ENCODE peak calls at places on chromosomes 16 and 17, in ten cellular contexts. G is activated T-helper 1 cell treated with anti-CD3 and anti-CD28 coated beads, Interleukin-2, amount 50 U/mL, for 16 hours; L is HCT116; Z is stimulated activated CD4-positive, alpha-beta T cell treated with anti-CD3 and anti-CD28 coated beads, Interleukin-1b, Interleukin-23, amount 100 ng/mL, for 48 hours; C is stimulated activated CD8-positive, alpha-beta memory T cell treated with anti-CD3 and anti-CD28 coated beads, Interleukin-15, amount 100 ng/mL, for 24 hours; V is SHP77; D is OCI-LY7; E is HFFc6; H is neuronal stem cell; R is heart left ventricle. K is an unnamed sample.

GRCh38 chr17:82399601-82400101 is 18.5 kb upstream of the HEXD start:
- DNase-seq in G (no peak), L (no peak), Z (no peak), C (no peak), V (peak), D (no peak), E (no peak), H (no peak), R (peak), K (no peak)

GRCh38 chr16:85347213-85347591 is 234.9 kb upstream of the CIBAR2 start:
- DNase-seq in G (no peak), L (no peak), Z (no peak), C (no peak), V (peak), D (no peak), E (no peak), H (no peak), R (no peak), K (no peak)

GRCh38 chr17:82214012-82214628 is 1.5 kb upstream of the CCDC57 start:
- DNase-seq in G (no peak), L (no peak), Z (no peak), C (no peak), V (no peak), D (no peak), E (no peak), H (no peak), R (no peak), K (no peak)

GRCh38 chr17:57732062-57732461 is 13.0 kb downstream of the CCDC182 start:
- DNase-seq in G (no peak), L (no peak), Z (no peak), C (no peak), V (no peak), D (no peak), E (no peak), H (no peak), R (no peak), K (no peak)

GRCh38 chr17:41540921-41541625 is 13.0 kb upstream of the KRT19 start:
- DNase-seq in G (no peak), L (no peak), Z (no peak), C (no peak), V (no peak), D (no peak), E (no peak), H (no peak), R (no peak), K (no peak)

GRCh38 chr17:55783684-55784245 is 32.9 kb downstream of the PCTP start:
- DNase-seq in G (no peak), L (no peak), Z (no peak), C (no peak), V (no peak), D (no peak), E (peak), H (no peak), R (peak), K (no peak)

GRCh38 chr16:2912330-2913199 is 834 bp downstream of the FLYWCH1 start:
- DNase-seq in G (no peak), L (no peak), Z (peak), C (no peak), V (peak), D (peak), E (peak), H (no peak), R (peak), K (no peak)

GRCh38 chr17:77356109-77356689 is 215.4 kb downstream of the SEC14L1 start:
- DNase-seq in G (no peak), L (peak), Z (no peak), C (no peak), V (peak), D (no peak), E (no peak), H (no peak), R (no peak), K (no peak)

GRCh38 chr16:63361032-63361624 is 1324.9 kb upstream of the CDH8 start:
- DNase-seq in G (no peak), L (peak), Z (no peak), C (no peak), V (peak), D (peak), E (peak), H (peak), R (no peak), K (no peak)

GRCh38 chr16:10668322-10669045 is 26.2 kb downstream of the TEKT5 start:
- DNase-seq in G (no peak), L (no peak), Z (peak), C (no peak), V (peak), D (peak), E (no peak), H (peak), R (no peak), K (no peak)

GRCh38 chr17:39118674-39119419 is 32.6 kb downstream of the PLXDC1 start:
- DNase-seq in G (no peak), L (no peak), Z (no peak), C (no peak), V (no peak), D (peak), E (no peak), H (no peak), R (no peak), K (no peak)

GRCh38 chr17:79852748-79853147 is 13.5 kb upstream of the CBX4 start:
- DNase-seq in G (no peak), L (no peak), Z (no peak), C (no peak), V (no peak), D (no peak), E (no peak), H (no peak), R (no peak), K (no peak)

GRCh38 chr17:5122586-5123342 is 6.9 kb downstream of the USP6 start:
- DNase-seq in G (no peak), L (no peak), Z (no peak), C (no peak), V (no peak), D (no peak), E (no peak), H (peak), R (no peak), K (no peak)

GRCh38 chr17:11996722-11997146 is 541 bp downstream of the ZNF18 start:
- DNase-seq in G (no peak), L (peak), Z (peak), C (peak), V (peak), D (peak), E (peak), H (no peak), R (no peak), K (peak)

GRCh38 chr17:79420318-79421243 is 190.3 kb downstream of the RBFOX3 start:
- DNase-seq in G (no peak), L (peak), Z (peak), C (no peak), V (no peak), D (no peak), E (no peak), H (no peak), R (no peak), K (no peak)

GRCh38 chr17:57448288-57449283 is 192.3 kb downstream of the MSI2 start:
- DNase-seq in G (no peak), L (no peak), Z (no peak), C (no peak), V (no peak), D (no peak), E (no peak), H (no peak), R (no peak), K (no peak)

GRCh38 chr16:15777533-15778203 is 79.2 kb downstream of the MYH11 start:
- DNase-seq in G (no peak), L (peak), Z (peak), C (no peak), V (peak), D (peak), E (peak), H (peak), R (no peak), K (no peak)

GRCh38 chr17:49210158-49211029 is at the start of the genes ABI3 and GNGT2:
- DNase-seq in G (peak), L (no peak), Z (peak), C (no peak), V (no peak), D (peak), E (no peak), H (no peak), R (peak), K (no peak)

GRCh38 chr17:47363171-47363570 is 39.4 kb downstream of the EFCAB13 start:
- DNase-seq in G (no peak), L (no peak), Z (no peak), C (no peak), V (no peak), D (no peak), E (no peak), H (no peak), R (no peak), K (no peak)

GRCh38 chr16:79370736-79371135 is 229.8 kb downstream of the MAF start:
- DNase-seq in G (no peak), L (no peak), Z (no peak), C (no peak), V (no peak), D (no peak), E (no peak), H (no peak), R (no peak), K (no peak)

GRCh38 chr17:48427598-48427997 is 2.4 kb downstream of the SKAP1 start:
- DNase-seq in G (no peak), L (no peak), Z (peak), C (no peak), V (peak), D (peak), E (no peak), H (no peak), R (no peak), K (no peak)